ENCODE peak calls at places on chromosome 20, in five cellular contexts. U, D, N, Q and P are unnamed samples.
A peak's percentile ranks its signal among the peaks of the same experiment; 100 is the strongest.

GRCh38 chr20:50138120-50138478 is 15.4 kb downstream of the PEDS1 start:
- DNase-seq in N (no peak), U (no peak), Q (no peak), D (no peak), P (no peak)

GRCh38 chr20:16337707-16338106 is 235.5 kb downstream of the KIF16B start:
- DNase-seq in D (no peak), Q (no peak), U (no peak), N (no peak), P (no peak)

GRCh38 chr20:24289737-24290481 is 179.5 kb upstream of the SYNDIG1 start:
- DNase-seq in Q (no peak), U (no peak), N (no peak), D (no peak), P (no peak)

GRCh38 chr20:6680854-6681253 is 86.6 kb upstream of the BMP2 start:
- DNase-seq in U (no peak), D (no peak), N (no peak), Q (no peak), P (no peak)

GRCh38 chr20:42795399-42795798 is 394.3 kb downstream of the PTPRT start:
- DNase-seq in D (no peak), Q (no peak), N (no peak), U (no peak), P (no peak)

GRCh38 chr20:5550738-5551529 is 199.3 kb upstream of the SHLD1 start:
- DNase-seq in D (no peak), Q (no peak), U (no peak), N (no peak), P (no peak)

GRCh38 chr20:6654490-6655247 is 112.8 kb upstream of the BMP2 start:
- DNase-seq in D (no peak), N (no peak), U (no peak), Q (no peak), P (no peak)

GRCh38 chr20:52457826-52458225 is 266.2 kb upstream of the ZFP64 start:
- DNase-seq in Q (no peak), N (no peak), D (no peak), U (no peak), P (no peak)

GRCh38 chr20:47360489-47361267 is 4.2 kb upstream of the ZMYND8 start:
- DNase-seq in U (peak; percentile 51), D (peak; percentile 78), Q (no peak), N (no peak), P (no peak)

GRCh38 chr20:63498950-63499332 is at the start of gene EEF1A2:
- DNase-seq in N (no peak), Q (no peak), D (no peak), U (peak; percentile 68), P (no peak)

GRCh38 chr20:13121840-13122515 is 99.1 kb upstream of the ISM1 start:
- DNase-seq in N (no peak), Q (no peak), D (no peak), U (no peak), P (no peak)

GRCh38 chr20:432677-433299 is 24.7 kb downstream of the RBCK1 start:
- DNase-seq in N (no peak), D (no peak), U (no peak), Q (no peak), P (no peak)

GRCh38 chr20:39081255-39081654 is 119.1 kb downstream of the DHX35 start:
- DNase-seq in U (peak; percentile 84), N (peak; percentile 74), Q (peak; percentile 65), D (peak; percentile 75), P (peak; percentile 55)

GRCh38 chr20:36435799-36436541 is 105.3 kb upstream of the MYL9 start:
- DNase-seq in N (peak; percentile 85), U (peak; percentile 64), D (peak; percentile 37), Q (peak; percentile 64), P (no peak)

GRCh38 chr20:48777005-48777404 is 50.8 kb downstream of the PREX1 start:
- DNase-seq in U (no peak), N (no peak), D (no peak), Q (no peak), P (no peak)

GRCh38 chr20:60372282-60372681 is 414.1 kb downstream of the CDH26 start:
- DNase-seq in U (no peak), D (no peak), N (no peak), Q (no peak), P (no peak)

GRCh38 chr20:36175016-36175415 is 20.5 kb downstream of the EPB41L1 start:
- DNase-seq in D (no peak), Q (no peak), N (no peak), U (no peak), P (no peak)

GRCh38 chr20:8050117-8050837 is 30.7 kb upstream of the TMX4 start:
- DNase-seq in N (no peak), U (no peak), Q (no peak), D (no peak), P (no peak)

GRCh38 chr20:44745560-44746366 is at the start of gene KCNK15:
- DNase-seq in U (no peak), D (no peak), N (peak; percentile 31), Q (peak; percentile 30), P (no peak)

GRCh38 chr20:34615477-34615876 is 57.0 kb downstream of the MAP1LC3A start:
- DNase-seq in N (no peak), U (no peak), D (no peak), Q (no peak), P (no peak)

GRCh38 chr20:11822116-11822794 is 95.4 kb upstream of the BTBD3 start:
- DNase-seq in Q (no peak), U (no peak), D (no peak), N (no peak), P (no peak)

GRCh38 chr20:32997431-32997830 is 6.8 kb downstream of the SUN5 start:
- DNase-seq in N (no peak), U (no peak), D (no peak), Q (no peak), P (no peak)

GRCh38 chr20:1364106-1364505 is 28.7 kb downstream of the FKBP1A start:
- DNase-seq in Q (no peak), D (no peak), U (no peak), N (no peak), P (no peak)

GRCh38 chr20:63130654-63131577 is 85.0 kb downstream of the YTHDF1 start:
- DNase-seq in D (no peak), N (no peak), U (no peak), Q (no peak), P (no peak)

GRCh38 chr20:25310921-25311728 is 63.2 kb downstream of the PYGB start:
- DNase-seq in U (no peak), D (peak; percentile 5), N (no peak), Q (no peak), P (no peak)

GRCh38 chr20:49320460-49320859 is 42.6 kb upstream of the ZNFX1 start:
- DNase-seq in U (peak; percentile 59), Q (no peak), D (no peak), N (no peak), P (no peak)

GRCh38 chr20:63558804-63559484 is 5.0 kb downstream of the FNDC11 start:
- DNase-seq in D (no peak), U (no peak), Q (no peak), N (no peak), P (no peak)

GRCh38 chr20:63706852-63707557 is 771 bp downstream of the ARFRP1 start:
- DNase-seq in N (no peak), D (no peak), Q (peak; percentile 38), U (no peak), P (no peak)

GRCh38 chr20:45948261-45948733 is 13.8 kb downstream of the PCIF1 start:
- DNase-seq in Q (no peak), U (no peak), D (no peak), N (no peak), P (no peak)

GRCh38 chr20:3720068-3720467 is 7.7 kb upstream of the SIGLEC1 start:
- DNase-seq in Q (no peak), N (no peak), D (no peak), U (no peak), P (no peak)

GRCh38 chr20:63740070-63740500 is 509 bp downstream of the SLC2A4RG start:
- DNase-seq in N (peak; percentile 23), U (peak; percentile 45), Q (no peak), D (no peak), P (no peak)

GRCh38 chr20:62618622-62619529 is 23.4 kb upstream of the SLCO4A1 start:
- DNase-seq in N (no peak), U (no peak), Q (no peak), D (no peak), P (no peak)

GRCh38 chr20:34825530-34826362 is at the start of gene NCOA6:
- DNase-seq in Q (peak; percentile 71), N (peak; percentile 84), U (peak; percentile 65), D (peak; percentile 85), P (peak; percentile 48)

GRCh38 chr20:50202677-50203076 is 12.0 kb downstream of the CEBPB start:
- DNase-seq in U (no peak), D (no peak), N (no peak), Q (no peak), P (no peak)

GRCh38 chr20:34055290-34055689 is 56.8 kb downstream of the EIF2S2 start:
- DNase-seq in U (no peak), N (no peak), D (no peak), Q (no peak), P (no peak)

GRCh38 chr20:39398656-39399055 is 436.5 kb downstream of the DHX35 start:
- DNase-seq in Q (no peak), N (no peak), U (no peak), D (no peak), P (no peak)

GRCh38 chr20:24208652-24209051 is 220.1 kb upstream of the GGTLC1 start:
- DNase-seq in Q (no peak), D (no peak), U (peak; percentile 8), N (no peak), P (no peak)

GRCh38 chr20:52649727-52650126 is 322.4 kb upstream of the TSHZ2 start:
- DNase-seq in U (no peak), Q (no peak), N (no peak), D (no peak), P (no peak)